ENCODE peak calls at places on chromosomes 2 and 18, in nine cellular contexts. X, B, R, A, S, G, Y, Q and Z are unnamed samples.

GRCh38 chr2:226725096-226725495 is 74.5 kb downstream of the IRS1 start:
- DNase-seq in X (no peak), B (no peak), R (no peak), A (no peak), S (no peak), G (no peak), Y (no peak), Q (peak), Z (no peak)

GRCh38 chr2:101781326-101781725 is 83.8 kb downstream of the MAP4K4 start:
- DNase-seq in X (no peak), B (no peak), R (no peak), A (no peak), S (no peak), G (no peak), Y (no peak), Q (peak), Z (no peak)

GRCh38 chr2:30335981-30336538 is 104.7 kb downstream of the LBH start:
- DNase-seq in X (no peak), B (no peak), R (no peak), A (no peak), S (no peak), G (no peak), Y (no peak), Q (no peak), Z (no peak)

GRCh38 chr2:113167115-113167932 is 6.4 kb upstream of the PSD4 start:
- DNase-seq in X (no peak), B (no peak), R (peak), A (no peak), S (no peak), G (no peak), Y (peak), Q (no peak), Z (no peak)

GRCh38 chr18:21513741-21514140 is 86.8 kb downstream of the ESCO1 start:
- DNase-seq in X (no peak), B (no peak), R (no peak), A (no peak), S (no peak), G (no peak), Y (no peak), Q (no peak), Z (no peak)

GRCh38 chr2:9247786-9248185 is 41.2 kb downstream of the ASAP2 start:
- DNase-seq in X (no peak), B (no peak), R (peak), A (no peak), S (no peak), G (no peak), Y (peak), Q (no peak), Z (no peak)

GRCh38 chr2:223530811-223531210 is 71.3 kb downstream of the SCG2 start:
- DNase-seq in X (no peak), B (no peak), R (no peak), A (no peak), S (no peak), G (no peak), Y (no peak), Q (no peak), Z (no peak)

GRCh38 chr2:196278491-196278911 is 107.1 kb upstream of the STK17B start:
- DNase-seq in X (no peak), B (no peak), R (no peak), A (no peak), S (no peak), G (no peak), Y (no peak), Q (no peak), Z (no peak)

GRCh38 chr2:60290534-60290933 is 262.9 kb downstream of the BCL11A start:
- DNase-seq in X (no peak), B (no peak), R (no peak), A (no peak), S (no peak), G (no peak), Y (no peak), Q (no peak), Z (no peak)

GRCh38 chr2:67256892-67257291 is 140.2 kb upstream of the ETAA1 start:
- DNase-seq in X (no peak), B (no peak), R (no peak), A (no peak), S (no peak), G (no peak), Y (no peak), Q (no peak), Z (no peak)

GRCh38 chr2:201257941-201258665 is 2.2 kb upstream of the CASP8 start:
- DNase-seq in X (peak), B (peak), R (peak), A (peak), S (peak), G (no peak), Y (peak), Q (peak), Z (peak)
- TF ChIP-seq POLR2A in X (no peak), B (no peak), R (peak), A (no peak), S (no peak), G (no peak), Y (peak), Q (peak), Z (no peak)

DNA sequence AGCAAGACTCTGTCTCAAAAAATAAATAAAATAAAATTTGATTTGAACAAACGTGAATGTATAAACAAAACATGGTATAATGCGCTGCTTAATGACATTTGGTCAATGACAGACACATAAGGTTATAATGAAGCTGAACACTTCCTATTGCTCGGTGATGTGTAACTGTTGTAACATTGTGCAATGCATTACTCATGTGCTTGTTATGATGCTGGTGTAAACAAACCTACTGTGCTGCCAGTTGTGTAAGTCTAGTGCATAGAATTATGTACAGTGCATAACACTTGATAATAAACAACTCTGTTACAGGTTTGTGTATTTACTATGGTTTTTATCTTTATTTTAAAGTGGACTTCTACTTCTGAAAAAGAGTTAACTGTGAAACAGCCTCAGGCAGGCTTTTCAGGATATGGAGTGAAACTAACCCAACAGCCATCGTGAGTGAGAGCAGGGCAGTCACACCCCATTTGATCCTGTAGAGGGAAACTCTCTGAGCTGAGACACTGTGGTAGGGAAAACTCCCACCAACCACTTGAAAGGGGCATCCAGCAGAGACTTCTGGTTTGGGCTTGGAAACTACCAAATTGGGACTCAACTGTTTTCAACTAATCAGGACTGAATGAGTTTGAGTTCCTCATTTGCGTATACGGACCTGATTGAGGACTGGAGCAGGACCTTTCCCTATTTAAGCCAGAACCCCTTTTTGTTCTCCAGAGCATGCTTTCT is 8.7 kb upstream of the RPRD1A start:
- DNase-seq in X (no peak), B (no peak), R (no peak), A (no peak), S (no peak), G (no peak), Y (peak), Q (no peak), Z (no peak)
- TF ChIP-seq EP300 in X (no peak), B (no peak), R (no peak), A (no peak), S (no peak), G (no peak), Y (peak), Q (no peak), Z (no peak)

GRCh38 chr18:57209697-57210096 is 62.8 kb downstream of the BOD1L2 start:
- DNase-seq in X (no peak), B (no peak), R (no peak), A (no peak), S (no peak), G (no peak), Y (no peak), Q (no peak), Z (no peak)

GRCh38 chr18:57211776-57212175 is 64.9 kb downstream of the BOD1L2 start:
- DNase-seq in X (no peak), B (no peak), R (no peak), A (no peak), S (no peak), G (no peak), Y (no peak), Q (peak), Z (no peak)

GRCh38 chr18:57210711-57211411 is 64.0 kb downstream of the BOD1L2 start:
- DNase-seq in X (no peak), B (no peak), R (peak), A (peak), S (no peak), G (no peak), Y (peak), Q (peak), Z (no peak)

GRCh38 chr18:57211412-57211750 is 64.5 kb downstream of the BOD1L2 start:
- DNase-seq in X (no peak), B (no peak), R (no peak), A (no peak), S (no peak), G (no peak), Y (no peak), Q (peak), Z (no peak)

DNA sequence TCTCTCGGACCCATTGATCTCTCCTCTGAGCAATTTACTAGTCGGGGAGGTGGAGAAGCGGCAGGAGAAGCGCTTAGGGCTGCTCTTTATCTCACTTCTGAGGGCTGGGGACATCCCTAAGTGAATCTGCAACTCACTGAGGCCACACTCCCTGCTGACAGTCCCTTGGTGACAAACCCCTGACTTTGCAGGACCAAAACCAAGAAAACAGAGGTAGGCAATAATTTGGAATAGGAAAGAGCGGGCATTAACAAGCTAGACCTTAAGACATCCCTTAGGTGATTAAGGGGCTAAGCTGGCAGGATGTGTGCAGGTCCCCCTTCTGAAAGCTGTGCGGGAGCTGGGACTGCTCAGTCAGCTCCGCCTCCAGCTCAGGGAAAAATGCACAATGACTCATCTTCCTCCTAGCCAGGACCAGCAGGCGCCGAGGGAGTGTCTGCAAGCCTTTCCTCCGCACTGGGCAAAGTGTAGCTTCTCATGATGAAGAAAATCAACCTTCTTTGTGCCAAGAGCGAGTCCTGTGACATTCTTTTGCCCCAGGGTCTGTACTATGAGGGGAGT is 63.3 kb downstream of the BOD1L2 start:
- DNase-seq in X (peak), B (no peak), R (peak), A (peak), S (no peak), G (peak), Y (peak), Q (peak), Z (no peak)
- H3K4me3 ChIP-seq in X (no peak), B (no peak), R (peak), A (no peak), S (no peak), G (peak), Y (no peak), Q (no peak), Z (peak)

GRCh38 chr18:10215444-10215843 is 239.0 kb upstream of the APCDD1 start:
- DNase-seq in X (no peak), B (no peak), R (no peak), A (no peak), S (no peak), G (no peak), Y (no peak), Q (peak), Z (no peak)

GRCh38 chr18:10213526-10213925 is 240.9 kb upstream of the APCDD1 start:
- DNase-seq in X (peak), B (no peak), R (no peak), A (no peak), S (no peak), G (no peak), Y (no peak), Q (peak), Z (no peak)

GRCh38 chr18:10216809-10217208 is 237.6 kb upstream of the APCDD1 start:
- DNase-seq in X (no peak), B (no peak), R (no peak), A (no peak), S (no peak), G (no peak), Y (no peak), Q (no peak), Z (no peak)
- TF ChIP-seq POLR2A in X (no peak), B (no peak), R (no peak), A (no peak), S (no peak), G (no peak), Y (no peak), Q (no peak), Z (no peak)

DNA sequence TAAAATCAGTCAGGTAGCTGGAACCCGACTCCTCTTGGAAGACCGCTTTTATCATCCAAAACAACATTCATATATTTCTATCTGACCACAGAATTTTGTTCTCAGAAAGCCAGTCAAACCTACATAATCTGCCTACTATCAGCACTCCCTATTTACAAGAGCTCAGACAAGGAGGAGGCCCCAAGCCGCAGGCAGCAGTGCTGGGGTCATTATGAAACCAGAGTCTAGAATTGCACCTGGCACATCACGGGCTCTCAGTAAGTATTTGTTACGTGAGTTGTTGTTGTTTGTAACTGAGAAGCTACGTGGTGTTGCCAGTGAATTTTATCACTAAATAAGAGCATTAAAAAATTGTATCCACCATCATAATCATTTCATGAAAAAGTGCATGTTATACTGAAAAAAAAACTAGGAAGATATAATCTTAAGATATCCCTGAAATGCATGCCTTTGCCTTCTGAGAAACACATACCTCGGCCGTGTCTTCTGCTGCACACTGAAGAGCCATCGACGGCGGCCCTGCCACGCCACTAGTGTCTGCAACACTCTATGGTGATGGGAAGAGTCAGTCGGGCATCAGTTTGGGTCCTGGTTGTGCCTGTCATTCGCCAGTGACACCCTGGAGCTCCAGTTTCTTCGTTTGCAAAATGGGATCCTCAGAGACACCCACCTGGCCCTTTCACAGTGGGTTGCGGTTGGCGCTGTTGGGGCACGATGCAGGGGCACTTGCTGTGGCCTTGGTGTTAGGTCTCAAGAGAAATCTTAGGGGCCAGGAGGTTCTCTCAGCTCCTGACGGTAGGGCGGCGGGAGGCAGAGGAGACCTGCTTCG is 505.9 kb downstream of the EIPR1 start:
- DNase-seq in X (no peak), B (no peak), R (no peak), A (no peak), S (no peak), G (no peak), Y (no peak), Q (no peak), Z (no peak)
- TF ChIP-seq EP300 in X (no peak), B (no peak), R (no peak), A (no peak), S (no peak), G (no peak), Y (no peak), Q (no peak), Z (no peak)

GRCh38 chr2:194745532-194746146 is 911.4 kb upstream of the SLC39A10 start:
- DNase-seq in X (no peak), B (no peak), R (no peak), A (no peak), S (no peak), G (no peak), Y (no peak), Q (no peak), Z (no peak)
- H3K4me3 ChIP-seq in X (no peak), B (no peak), R (no peak), A (no peak), S (no peak), G (no peak), Y (no peak), Q (no peak), Z (no peak)